ENCODE peak calls at places on chromosomes 13 and 19, in six cellular contexts. H is esophagus muscularis mucosa, P is K562, A is suprapubic skin, T is ovary, B is tibial nerve. R is an unnamed sample.

GRCh38 chr13:25882732-25883357 is 169.0 kb downstream of the SHISA2 start:
- DNase-seq in B (no peak), A (no peak), P (no peak), T (no peak), H (no peak), R (no peak)

GRCh38 chr19:5425260-5425659 is 30.0 kb upstream of the ZNRF4 start:
- DNase-seq in H (no peak), B (no peak), T (no peak), A (no peak), P (no peak), R (no peak)

GRCh38 chr13:102198418-102199322 is 203.2 kb downstream of the FGF14 start:
- DNase-seq in T (no peak), P (no peak), A (no peak), H (no peak), B (no peak), R (no peak)

GRCh38 chr13:44249439-44249838 is 124.2 kb upstream of the SERP2 start:
- DNase-seq in P (no peak), H (no peak), B (peak; percentile 76), T (peak; percentile 70), A (peak; percentile 66), R (peak; percentile 29)

GRCh38 chr19:1746401-1747284 is 6.7 kb upstream of the ONECUT3 start:
- DNase-seq in A (no peak), H (no peak), T (no peak), P (peak; percentile 54), B (no peak), R (no peak)

GRCh38 chr19:36796714-36796999 is 24.1 kb upstream of the ZNF850 start:
- DNase-seq in T (no peak), B (no peak), A (no peak), P (no peak), H (no peak), R (no peak)

GRCh38 chr19:5686647-5687359 is 3.3 kb upstream of the RPL36 start:
- DNase-seq in T (peak; percentile 96), H (peak; percentile 100), A (peak; percentile 99), B (peak; percentile 97), P (peak; percentile 97), R (peak; percentile 100)

GRCh38 chr19:19525611-19526380 is 2.9 kb upstream of the YJEFN3 start:
- DNase-seq in A (peak; percentile 47), B (no peak), P (no peak), T (no peak), H (no peak), R (no peak)

GRCh38 chr13:24208314-24208713 is 47.8 kb downstream of the SPATA13 start:
- DNase-seq in B (peak; percentile 19), P (no peak), A (no peak), T (no peak), H (no peak), R (no peak)

GRCh38 chr13:102721800-102722231 is 27.0 kb upstream of the METTL21C start:
- DNase-seq in B (no peak), P (no peak), T (no peak), H (no peak), A (no peak), R (no peak)

GRCh38 chr13:106565127-106565775 is 2.7 kb downstream of the ARGLU1 start:
- DNase-seq in A (no peak), T (no peak), B (no peak), H (no peak), P (no peak), R (no peak)

GRCh38 chr13:61685683-61686013 is 270.0 kb upstream of the PCDH20 start:
- DNase-seq in A (no peak), P (peak; percentile 2), T (no peak), B (no peak), H (no peak), R (no peak)

GRCh38 chr19:7862413-7862951 is 11.7 kb downstream of the PRR36 start:
- DNase-seq in P (peak; percentile 93), T (peak; percentile 62), B (no peak), A (peak; percentile 80), H (no peak), R (peak; percentile 81)

GRCh38 chr19:46784262-46785053 is 3.9 kb downstream of the SLC1A5 start:
- DNase-seq in P (peak; percentile 91), H (peak; percentile 95), T (peak; percentile 75), B (peak; percentile 62), A (peak; percentile 90), R (peak; percentile 89)
- TF ChIP-seq CTCF in P (peak; percentile 39), H (no peak), T (no peak), B (no peak), A (no peak), R (no peak)

GRCh38 chr13:97221046-97221445 is 1.1 kb upstream of the MBNL2 start:
- DNase-seq in P (no peak), B (no peak), T (no peak), H (no peak), A (no peak), R (no peak)

GRCh38 chr13:97221491-97221890 is 642 bp upstream of the MBNL2 start:
- DNase-seq in T (no peak), A (no peak), P (no peak), B (no peak), H (no peak), R (no peak)

GRCh38 chr13:97223711-97224461 is 1.8 kb downstream of the MBNL2 start:
- DNase-seq in T (peak; percentile 74), A (no peak), P (peak; percentile 66), H (no peak), B (peak; percentile 81), R (peak; percentile 55)

GRCh38 chr13:97222934-97223710 is 989 bp downstream of the MBNL2 start:
- DNase-seq in B (no peak), H (no peak), A (no peak), T (no peak), P (no peak), R (no peak)

DNA sequence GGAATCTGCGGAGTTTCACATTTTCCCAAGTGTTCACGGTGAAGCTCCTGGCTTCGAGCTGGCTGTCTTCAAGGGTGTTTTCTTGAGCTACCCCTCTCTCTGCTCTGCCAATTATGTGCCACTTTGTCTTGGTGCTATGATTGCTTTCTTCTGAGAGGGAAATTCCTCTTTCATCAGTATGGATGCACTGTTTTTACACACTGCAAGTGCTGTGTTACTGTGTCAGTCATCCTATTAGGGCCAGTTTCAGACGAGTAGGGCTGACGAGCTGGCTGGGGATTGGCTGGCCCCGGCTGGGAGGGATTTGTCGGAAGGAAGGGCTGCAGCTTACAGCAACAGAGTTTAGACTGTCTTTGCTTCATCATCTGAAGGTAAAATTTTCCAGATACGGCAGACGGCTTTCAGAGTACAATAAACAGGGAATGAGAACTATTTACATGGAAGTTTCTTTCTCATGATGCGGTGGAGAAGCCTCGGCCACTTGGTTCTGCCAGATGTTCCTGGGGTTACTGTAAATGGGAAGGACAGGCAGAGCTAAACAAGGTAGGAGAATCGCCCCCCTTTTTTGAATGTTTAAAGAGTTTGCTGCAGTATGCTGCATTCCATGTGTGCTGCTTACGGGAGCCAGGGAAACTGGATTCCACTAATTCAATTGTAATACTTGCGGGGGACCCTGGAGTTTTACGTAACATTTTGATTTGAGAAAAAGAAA is at the start of gene MBNL2:
- DNase-seq in P (peak; percentile 89), H (peak; percentile 98), T (peak; percentile 89), B (peak; percentile 87), A (peak; percentile 95), R (peak; percentile 94)
- TF ChIP-seq EP300 in P (no peak), H (peak; percentile 42), T (peak; percentile 40), B (peak; percentile 98), A (no peak), R (peak; percentile 75)

DNA sequence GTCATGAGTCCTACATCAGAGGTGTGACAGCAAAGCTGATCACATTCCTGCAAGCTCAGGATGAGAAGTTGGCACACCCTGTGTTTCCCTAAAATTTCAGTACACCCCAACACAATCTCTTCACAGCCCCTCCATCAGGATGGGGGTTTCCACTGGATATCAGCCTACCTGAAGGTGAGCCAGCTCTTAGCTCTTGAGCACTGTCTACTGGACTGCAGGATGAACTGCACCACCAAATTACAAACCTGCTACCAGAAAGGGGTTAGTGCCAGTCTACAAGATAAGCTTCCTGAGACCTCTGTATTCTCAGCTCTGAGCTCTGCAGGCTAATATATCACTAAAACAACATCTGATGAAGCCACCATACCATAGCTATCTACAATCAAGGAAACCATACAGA is 1616.2 kb upstream of the SPRY2 start:
- DNase-seq in A (no peak), B (no peak), T (no peak), P (no peak), H (no peak), R (no peak)
- TF ChIP-seq CTCF in A (no peak), B (no peak), T (no peak), P (no peak), H (no peak), R (no peak)

GRCh38 chr13:39341238-39341637 is 261.8 kb downstream of the LHFPL6 start:
- DNase-seq in B (no peak), P (no peak), A (no peak), T (no peak), H (no peak), R (no peak)
- TF ChIP-seq EP300 in B (no peak), P (no peak), A (no peak), T (no peak), H (no peak), R (no peak)

GRCh38 chr13:110107568-110108347 is 199.2 kb downstream of the COL4A1 start:
- DNase-seq in A (no peak), H (peak; percentile 87), B (peak; percentile 4), P (no peak), T (no peak), R (no peak)
- TF ChIP-seq CTCF in A (no peak), H (no peak), B (no peak), P (no peak), T (no peak), R (no peak)

DNA sequence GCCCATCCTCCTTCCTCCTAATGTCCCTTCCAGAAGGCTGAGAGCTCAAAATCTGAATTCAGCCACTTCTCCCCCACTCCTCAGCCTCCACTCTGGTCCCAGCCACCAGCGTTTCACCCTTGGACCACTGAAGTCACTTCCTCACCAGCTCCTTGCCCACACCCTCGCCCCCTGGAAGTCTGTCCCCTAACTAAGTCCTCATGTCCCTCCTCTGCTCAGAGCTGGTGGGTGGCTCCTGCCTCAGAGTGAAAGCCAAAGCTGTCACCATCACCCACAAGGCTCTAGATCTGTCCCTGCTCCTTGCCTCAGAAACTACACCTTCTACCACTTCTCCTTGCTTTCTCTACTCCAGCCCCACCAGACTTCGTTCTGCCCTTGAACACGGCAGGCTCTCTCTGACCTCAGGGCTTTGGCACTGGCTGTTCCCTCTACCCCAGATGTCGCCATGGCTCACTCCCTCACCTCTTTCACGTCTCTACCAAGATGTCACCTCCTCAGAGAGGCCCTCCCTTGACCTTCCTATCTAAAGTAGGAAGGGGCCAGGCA is 1.7 kb downstream of the ERCC1 start:
- DNase-seq in P (no peak), H (no peak), A (no peak), B (no peak), T (no peak), R (no peak)
- TF ChIP-seq EP300 in P (no peak), H (no peak), A (no peak), B (no peak), T (no peak), R (no peak)

GRCh38 chr19:49309087-49309486 is 15.9 kb downstream of the SLC6A16 start:
- DNase-seq in H (no peak), T (no peak), B (no peak), P (no peak), A (no peak), R (no peak)
- TF ChIP-seq CTCF in H (no peak), T (no peak), B (no peak), P (peak; percentile 29), A (no peak), R (no peak)

GRCh38 chr13:60396008-60396782 is 825 bp upstream of the TDRD3 start:
- DNase-seq in A (peak; percentile 92), P (peak; percentile 90), H (peak; percentile 97), B (peak; percentile 78), T (peak; percentile 80), R (peak; percentile 94)
- TF ChIP-seq EP300 in A (no peak), P (no peak), H (no peak), B (peak; percentile 88), T (no peak), R (no peak)

R was measured in transverse colon.